ENCODE peak calls at places on chromosomes 3 and 15, in five cellular contexts. One of them, this sample, is unnamed.

GRCh38 chr3:69305011-69305410 is 80.9 kb downstream of the FRMD4B start:
- DNase-seq in right cardiac atrium: no peak
- DNase-seq in cardiac muscle cell: no peak
- DNase-seq in testis: no peak
- DNase-seq in GM23248: peak
- DNase-seq in this sample: no peak

GRCh38 chr15:36370735-36371115 is 208.7 kb upstream of the CDIN1 start:
- DNase-seq in testis: no peak
- DNase-seq in GM23248: peak
- DNase-seq in right cardiac atrium: no peak
- DNase-seq in cardiac muscle cell: no peak
- DNase-seq in this sample: peak

GRCh38 chr15:64137226-64137833 is 14.2 kb upstream of the SNX22 start:
- DNase-seq in cardiac muscle cell: no peak
- DNase-seq in GM23248: no peak
- DNase-seq in right cardiac atrium: no peak
- DNase-seq in testis: no peak
- DNase-seq in this sample: no peak

GRCh38 chr15:101613130-101614000 is 38.8 kb downstream of the TM2D3 start:
- DNase-seq in GM23248: peak
- DNase-seq in testis: peak
- DNase-seq in right cardiac atrium: peak
- DNase-seq in cardiac muscle cell: peak
- DNase-seq in this sample: peak

GRCh38 chr15:64693134-64693533 is 82.3 kb downstream of the RBPMS2 start:
- DNase-seq in testis: peak
- DNase-seq in cardiac muscle cell: no peak
- DNase-seq in right cardiac atrium: peak
- DNase-seq in GM23248: peak
- DNase-seq in this sample: peak

GRCh38 chr3:45112939-45113338 is 33.2 kb downstream of the CDCP1 start:
- DNase-seq in right cardiac atrium: no peak
- DNase-seq in cardiac muscle cell: no peak
- DNase-seq in GM23248: peak
- DNase-seq in testis: no peak
- DNase-seq in this sample: peak

GRCh38 chr15:59237119-59237853 is 30.6 kb downstream of the LDHAL6B start:
- DNase-seq in right cardiac atrium: no peak
- DNase-seq in GM23248: peak
- DNase-seq in cardiac muscle cell: no peak
- DNase-seq in testis: no peak
- DNase-seq in this sample: no peak

GRCh38 chr3:120024103-120024502 is 70.1 kb downstream of the GSK3B start:
- DNase-seq in cardiac muscle cell: no peak
- DNase-seq in GM23248: no peak
- DNase-seq in right cardiac atrium: no peak
- DNase-seq in testis: no peak
- DNase-seq in this sample: no peak

GRCh38 chr3:105598047-105598796 is 231.5 kb downstream of the ALCAM start:
- DNase-seq in right cardiac atrium: no peak
- DNase-seq in GM23248: peak
- DNase-seq in cardiac muscle cell: no peak
- DNase-seq in testis: no peak
- DNase-seq in this sample: peak

GRCh38 chr3:38325256-38325655 is 21.3 kb upstream of the XYLB start:
- DNase-seq in GM23248: no peak
- DNase-seq in testis: no peak
- DNase-seq in right cardiac atrium: no peak
- DNase-seq in cardiac muscle cell: no peak
- DNase-seq in this sample: no peak

GRCh38 chr3:172478116-172478515 is 29.9 kb upstream of the GHSR start:
- DNase-seq in GM23248: no peak
- DNase-seq in testis: no peak
- DNase-seq in right cardiac atrium: no peak
- DNase-seq in cardiac muscle cell: no peak
- DNase-seq in this sample: no peak

GRCh38 chr3:172470588-172470987 is 22.3 kb upstream of the GHSR start:
- DNase-seq in GM23248: no peak
- DNase-seq in right cardiac atrium: no peak
- DNase-seq in testis: no peak
- DNase-seq in cardiac muscle cell: no peak
- DNase-seq in this sample: no peak

GRCh38 chr3:172471903-172472302 is 23.6 kb upstream of the GHSR start:
- DNase-seq in cardiac muscle cell: no peak
- DNase-seq in right cardiac atrium: no peak
- DNase-seq in testis: no peak
- DNase-seq in GM23248: no peak
- DNase-seq in this sample: no peak

GRCh38 chr3:172475703-172476102 is 27.4 kb upstream of the GHSR start:
- DNase-seq in cardiac muscle cell: no peak
- DNase-seq in testis: no peak
- DNase-seq in GM23248: no peak
- DNase-seq in right cardiac atrium: no peak
- DNase-seq in this sample: no peak

GRCh38 chr3:172476339-172476738 is 28.1 kb upstream of the GHSR start:
- DNase-seq in right cardiac atrium: no peak
- DNase-seq in cardiac muscle cell: no peak
- DNase-seq in GM23248: peak
- DNase-seq in testis: no peak
- DNase-seq in this sample: no peak
- H3K4me3 ChIP-seq in right cardiac atrium: no peak
- H3K4me3 ChIP-seq in cardiac muscle cell: peak
- H3K4me3 ChIP-seq in GM23248: peak
- H3K4me3 ChIP-seq in testis: no peak
- H3K4me3 ChIP-seq in this sample: no peak

DNA sequence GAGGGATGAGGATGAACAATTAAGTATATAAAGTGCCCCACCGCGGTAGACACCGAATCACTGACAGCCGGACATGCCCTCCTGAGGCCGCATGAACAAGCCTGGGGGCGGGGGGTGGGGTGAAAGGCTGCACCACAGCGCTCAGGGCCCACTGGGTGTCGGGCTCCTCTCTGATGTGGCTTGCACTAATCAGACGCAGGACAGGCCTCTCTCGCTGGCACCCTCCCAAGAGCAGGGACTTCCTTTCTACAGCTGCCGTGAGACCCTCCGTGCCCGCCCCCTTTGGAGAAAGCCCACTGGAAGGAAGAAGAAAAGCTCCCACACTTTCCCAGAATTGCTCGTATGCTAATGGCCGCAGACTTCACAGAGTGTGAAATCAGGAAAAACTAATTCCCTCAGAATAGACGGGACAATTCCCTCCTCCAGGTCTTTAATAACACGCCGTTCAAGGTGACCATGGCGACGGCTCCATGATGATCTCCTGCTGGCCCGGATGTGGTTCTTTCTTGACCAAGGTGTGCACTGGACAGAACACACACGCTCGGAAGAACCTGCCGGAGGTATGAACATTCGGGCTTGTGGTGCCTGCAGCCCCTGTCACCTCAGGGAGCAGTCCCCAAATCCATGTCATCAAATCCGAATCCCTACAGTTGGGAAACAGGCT is 32.0 kb downstream of the IQSEC1 start:
- DNase-seq in cardiac muscle cell: no peak
- DNase-seq in right cardiac atrium: no peak
- DNase-seq in testis: no peak
- DNase-seq in GM23248: no peak
- DNase-seq in this sample: no peak
- H3K4me3 ChIP-seq in cardiac muscle cell: no peak
- H3K4me3 ChIP-seq in right cardiac atrium: no peak
- H3K4me3 ChIP-seq in testis: no peak
- H3K4me3 ChIP-seq in GM23248: no peak
- H3K4me3 ChIP-seq in this sample: no peak

GRCh38 chr15:67534360-67534759 is 8.1 kb upstream of the MAP2K5 start:
- DNase-seq in GM23248: no peak
- DNase-seq in cardiac muscle cell: no peak
- DNase-seq in testis: no peak
- DNase-seq in right cardiac atrium: no peak
- DNase-seq in this sample: no peak

GRCh38 chr15:67533873-67534272 is 8.6 kb upstream of the MAP2K5 start:
- DNase-seq in right cardiac atrium: no peak
- DNase-seq in cardiac muscle cell: no peak
- DNase-seq in testis: no peak
- DNase-seq in GM23248: no peak
- DNase-seq in this sample: no peak

GRCh38 chr15:67528536-67528935 is 7.6 kb downstream of the C15orf61 start:
- DNase-seq in right cardiac atrium: no peak
- DNase-seq in GM23248: no peak
- DNase-seq in cardiac muscle cell: no peak
- DNase-seq in testis: no peak
- DNase-seq in this sample: no peak

GRCh38 chr15:67531379-67532059 is 10.6 kb downstream of the C15orf61 start:
- DNase-seq in cardiac muscle cell: no peak
- DNase-seq in testis: no peak
- DNase-seq in GM23248: peak
- DNase-seq in right cardiac atrium: no peak
- DNase-seq in this sample: peak
- H3K4me3 ChIP-seq in cardiac muscle cell: no peak
- H3K4me3 ChIP-seq in testis: no peak
- H3K4me3 ChIP-seq in GM23248: no peak
- H3K4me3 ChIP-seq in right cardiac atrium: no peak
- H3K4me3 ChIP-seq in this sample: no peak

GRCh38 chr3:141469712-141470111 is 17.1 kb upstream of the RASA2 start:
- DNase-seq in right cardiac atrium: no peak
- DNase-seq in GM23248: no peak
- DNase-seq in testis: no peak
- DNase-seq in cardiac muscle cell: no peak
- DNase-seq in this sample: no peak

GRCh38 chr3:141466633-141467169 is 20.1 kb upstream of the RASA2 start:
- DNase-seq in GM23248: no peak
- DNase-seq in testis: no peak
- DNase-seq in cardiac muscle cell: no peak
- DNase-seq in right cardiac atrium: no peak
- DNase-seq in this sample: no peak

GRCh38 chr3:141476033-141476432 is 10.8 kb upstream of the RASA2 start:
- DNase-seq in testis: no peak
- DNase-seq in right cardiac atrium: no peak
- DNase-seq in cardiac muscle cell: no peak
- DNase-seq in GM23248: no peak
- DNase-seq in this sample: no peak

GRCh38 chr3:141465221-141465620 is 21.6 kb upstream of the RASA2 start:
- DNase-seq in GM23248: peak
- DNase-seq in right cardiac atrium: no peak
- DNase-seq in cardiac muscle cell: no peak
- DNase-seq in testis: no peak
- DNase-seq in this sample: no peak

GRCh38 chr3:141471160-141471559 is 15.7 kb upstream of the RASA2 start:
- DNase-seq in GM23248: peak
- DNase-seq in testis: no peak
- DNase-seq in right cardiac atrium: no peak
- DNase-seq in cardiac muscle cell: no peak
- DNase-seq in this sample: no peak
- H3K4me3 ChIP-seq in GM23248: no peak
- H3K4me3 ChIP-seq in testis: no peak
- H3K4me3 ChIP-seq in right cardiac atrium: no peak
- H3K4me3 ChIP-seq in cardiac muscle cell: no peak
- H3K4me3 ChIP-seq in this sample: no peak

GRCh38 chr3:184377882-184378445 is at the start of gene THPO:
- DNase-seq in cardiac muscle cell: peak
- DNase-seq in testis: no peak
- DNase-seq in right cardiac atrium: peak
- DNase-seq in GM23248: no peak
- DNase-seq in this sample: no peak

GRCh38 chr3:184379375-184380209 is at the start of gene CHRD:
- DNase-seq in GM23248: no peak
- DNase-seq in testis: no peak
- DNase-seq in right cardiac atrium: peak
- DNase-seq in cardiac muscle cell: peak
- DNase-seq in this sample: no peak

GRCh38 chr3:184380210-184380626 is 364 bp downstream of the CHRD start:
- DNase-seq in testis: peak
- DNase-seq in cardiac muscle cell: peak
- DNase-seq in right cardiac atrium: peak
- DNase-seq in GM23248: peak
- DNase-seq in this sample: no peak

GRCh38 chr3:184377374-184377773 is 633 bp downstream of the THPO start:
- DNase-seq in cardiac muscle cell: no peak
- DNase-seq in right cardiac atrium: no peak
- DNase-seq in GM23248: no peak
- DNase-seq in testis: no peak
- DNase-seq in this sample: no peak

DNA sequence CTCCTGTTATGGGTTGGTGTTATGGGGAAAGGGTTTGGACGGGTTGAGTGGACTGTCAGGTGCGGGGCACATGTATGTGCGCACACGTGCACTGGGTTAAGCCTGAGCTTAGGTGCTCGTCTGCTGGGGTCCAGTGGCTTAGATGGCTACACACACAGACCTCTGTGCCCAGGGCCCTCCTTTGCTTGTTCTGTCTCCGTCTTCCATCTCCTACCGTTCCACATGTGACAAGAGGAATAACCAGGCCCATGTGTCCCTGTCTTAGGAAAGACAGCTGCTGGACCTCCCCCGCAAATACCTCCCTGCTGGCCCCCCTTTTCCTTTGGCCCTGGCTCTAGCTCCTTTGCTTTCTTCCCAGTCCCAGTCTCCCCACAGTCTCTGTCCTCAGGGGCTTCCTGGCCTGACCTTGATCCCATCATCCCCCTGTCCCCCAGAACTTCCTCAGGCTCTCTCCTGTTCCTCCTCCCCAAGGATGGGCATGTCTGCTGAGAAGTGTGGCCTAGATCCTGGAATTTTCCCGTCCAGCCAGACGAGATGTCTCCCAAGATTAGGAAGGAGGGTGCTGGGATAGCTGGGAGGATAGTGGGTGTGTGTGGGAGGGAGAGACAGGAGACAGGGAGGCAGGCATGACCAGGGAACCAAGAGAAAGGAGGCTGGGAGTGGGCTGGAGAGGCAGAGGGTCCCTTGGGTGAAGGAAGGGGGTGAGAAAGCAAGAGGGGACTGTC is 805 bp upstream of the THPO start:
- DNase-seq in testis: no peak
- DNase-seq in GM23248: no peak
- DNase-seq in cardiac muscle cell: no peak
- DNase-seq in right cardiac atrium: no peak
- DNase-seq in this sample: no peak
- H3K4me3 ChIP-seq in testis: no peak
- H3K4me3 ChIP-seq in GM23248: no peak
- H3K4me3 ChIP-seq in cardiac muscle cell: no peak
- H3K4me3 ChIP-seq in right cardiac atrium: no peak
- H3K4me3 ChIP-seq in this sample: no peak

This sample was measured in skeletal muscle cell.